ENCODE peak calls at places on chromosomes 5 and 9, in four cellular contexts. N is thoracic aorta, F is HuH-7.5, S is A172. W is an unnamed sample.

GRCh38 chr5:154046486-154046885 is 7.7 kb downstream of the MFAP3 start:
- DNase-seq in S (no peak), F (no peak), N (no peak), W (no peak)

GRCh38 chr9:91273853-91274552 is 87.7 kb downstream of the AUH start:
- DNase-seq in F (no peak), S (peak), N (no peak), W (peak)

GRCh38 chr5:177487975-177488374 is 9.4 kb downstream of the PDLIM7 start:
- DNase-seq in F (no peak), S (no peak), N (no peak), W (no peak)

GRCh38 chr5:44884036-44884435 is 75.3 kb downstream of the MRPS30 start:
- DNase-seq in S (no peak), F (no peak), N (no peak), W (no peak)

GRCh38 chr9:4666042-4666699 is at the start of gene SPATA6L:
- DNase-seq in N (peak), F (peak), S (peak), W (peak)

GRCh38 chr9:107158321-107158720 is 124.8 kb upstream of the RAD23B start:
- DNase-seq in N (no peak), S (peak), F (no peak), W (peak)

GRCh38 chr9:14585730-14586473 is 107.3 kb downstream of the ZDHHC21 start:
- DNase-seq in F (no peak), S (no peak), N (no peak), W (no peak)

GRCh38 chr5:101437341-101437740 is 534.3 kb upstream of the ST8SIA4 start:
- DNase-seq in S (no peak), F (no peak), N (no peak), W (no peak)

GRCh38 chr5:112210430-112211005 is 208.6 kb downstream of the EPB41L4A start:
- DNase-seq in F (no peak), N (peak), S (peak), W (peak)

GRCh38 chr9:89311346-89312153 is 555 bp downstream of the CKS2 start:
- DNase-seq in N (no peak), F (no peak), S (no peak), W (no peak)

GRCh38 chr9:87157366-87158031 is 210.2 kb upstream of the GAS1 start:
- DNase-seq in F (no peak), N (peak), S (no peak), W (no peak)

GRCh38 chr5:135158315-135158697 is 124.3 kb upstream of the PITX1 start:
- DNase-seq in S (no peak), F (no peak), N (no peak), W (no peak)

GRCh38 chr5:74304536-74304935 is 336.0 kb downstream of the ENC1 start:
- DNase-seq in N (no peak), F (no peak), S (no peak), W (no peak)

GRCh38 chr5:136025900-136026299 is 2.9 kb upstream of the TGFBI start:
- DNase-seq in F (no peak), S (no peak), N (peak), W (peak)

GRCh38 chr5:91978221-91978882 is 595.2 kb upstream of the ARRDC3 start:
- DNase-seq in F (no peak), S (no peak), N (no peak), W (no peak)

GRCh38 chr5:16889203-16889971 is 46.7 kb downstream of the MYO10 start:
- DNase-seq in F (no peak), N (no peak), S (peak), W (no peak)

GRCh38 chr9:93996863-93997262 is 41.7 kb upstream of the BARX1 start:
- DNase-seq in S (no peak), N (no peak), F (no peak), W (no peak)

GRCh38 chr5:170132642-170133448 is 27.1 kb downstream of the FOXI1 start:
- DNase-seq in S (peak), N (no peak), F (no peak), W (peak)

GRCh38 chr9:108241384-108241783 is 614.4 kb downstream of the ACTL7B start:
- DNase-seq in N (no peak), S (no peak), F (no peak), W (no peak)

GRCh38 chr5:39080168-39080567 is 6.0 kb upstream of the RICTOR start:
- DNase-seq in S (no peak), N (no peak), F (no peak), W (no peak)

GRCh38 chr9:121498150-121498486 is 1.5 kb downstream of the GGTA1 start:
- DNase-seq in N (no peak), S (peak), F (peak), W (peak)

GRCh38 chr9:111036068-111036789 is 2.0 kb downstream of the LPAR1 start:
- DNase-seq in S (no peak), N (no peak), F (no peak), W (peak)

W was measured in cardiac muscle cell.